ENCODE peak calls at places on chromosomes 16 and 17, in four cellular contexts. N, B, G and J are unnamed samples.
A peak's percentile ranks its signal among the peaks of the same experiment; 100 is the strongest.

GRCh38 chr16:324451-325334 is 27.8 kb downstream of the AXIN1 start:
- DNase-seq in N (no peak), B (peak; percentile 53), G (no peak), J (no peak)

GRCh38 chr17:16507918-16508533 is 16.0 kb upstream of the LRRC75A start:
- DNase-seq in N (peak; percentile 22), B (no peak), G (no peak), J (no peak)

GRCh38 chr16:67883872-67884261 is 818 bp upstream of the NRN1L start:
- DNase-seq in N (peak; percentile 41), B (peak; percentile 74), G (peak; percentile 57), J (peak; percentile 45)

GRCh38 chr16:48444574-48444973 is 59.4 kb upstream of the SIAH1 start:
- DNase-seq in N (peak; percentile 8), B (no peak), G (peak; percentile 83), J (no peak)

GRCh38 chr17:19345067-19345460 is 17.5 kb downstream of the B9D1 start:
- DNase-seq in N (no peak), B (no peak), G (no peak), J (no peak)

GRCh38 chr16:46765050-46765449 is 16.9 kb upstream of the MYLK3 start:
- DNase-seq in N (no peak), B (no peak), G (peak; percentile 21), J (no peak)

GRCh38 chr17:77055453-77055852 is 85.3 kb upstream of the SEC14L1 start:
- DNase-seq in N (no peak), B (no peak), G (no peak), J (no peak)

GRCh38 chr17:17322516-17323510 is 19.6 kb downstream of the NT5M start:
- DNase-seq in N (no peak), B (no peak), G (no peak), J (no peak)

GRCh38 chr16:14240216-14240843 is 169.2 kb downstream of the MRTFB start:
- DNase-seq in N (no peak), B (no peak), G (no peak), J (no peak)

GRCh38 chr16:74035816-74036215 is 260.8 kb upstream of the PSMD7 start:
- DNase-seq in N (no peak), B (no peak), G (peak; percentile 16), J (no peak)

GRCh38 chr16:67674851-67675578 is 8.4 kb downstream of the C16orf86 start:
- DNase-seq in N (no peak), B (no peak), G (no peak), J (no peak)

GRCh38 chr17:39767147-39767546 is 29.4 kb downstream of the GRB7 start:
- DNase-seq in N (no peak), B (peak; percentile 42), G (no peak), J (no peak)

GRCh38 chr17:28725166-28725659 is 820 bp downstream of the TLCD1 start:
- DNase-seq in N (peak; percentile 57), B (peak; percentile 59), G (peak; percentile 71), J (no peak)

GRCh38 chr16:20347666-20348364 is 4.7 kb downstream of the UMOD start:
- DNase-seq in N (no peak), B (no peak), G (no peak), J (no peak)

GRCh38 chr16:9049241-9049640 is 42.2 kb upstream of the HAPSTR1 start:
- DNase-seq in N (no peak), B (no peak), G (peak; percentile 29), J (no peak)

GRCh38 chr17:40551874-40552768 is 13.2 kb downstream of the CCR7 start:
- DNase-seq in N (no peak), B (peak; percentile 48), G (peak; percentile 65), J (no peak)

GRCh38 chr17:76700290-76700626 is 10.5 kb downstream of the MXRA7 start:
- DNase-seq in N (no peak), B (no peak), G (no peak), J (no peak)

GRCh38 chr17:4827399-4827798 is 5.7 kb upstream of the MINK1 start:
- DNase-seq in N (no peak), B (no peak), G (no peak), J (no peak)

GRCh38 chr17:78995022-78995760 is 14.4 kb downstream of the CANT1 start:
- DNase-seq in N (no peak), B (no peak), G (no peak), J (no peak)